ENCODE peak calls at places on chromosomes 3 and 15, in six cellular contexts. F, Y, K, A, Z and M are unnamed samples.

GRCh38 chr15:98668566-98669308 is 20.4 kb downstream of the IGF1R start:
- DNase-seq in F (no peak), Y (no peak), K (no peak), A (no peak), Z (no peak), M (no peak)

GRCh38 chr15:84955089-84955848 is 26.4 kb upstream of the PDE8A start:
- DNase-seq in F (peak), Y (peak), K (peak), A (peak), Z (peak), M (peak)

GRCh38 chr3:154290187-154290586 is 34.1 kb downstream of the DHX36 start:
- DNase-seq in F (no peak), Y (no peak), K (no peak), A (no peak), Z (no peak), M (no peak)

GRCh38 chr3:142987707-142988106 is 13.7 kb upstream of the U2SURP start:
- DNase-seq in F (no peak), Y (no peak), K (no peak), A (no peak), Z (no peak), M (no peak)

GRCh38 chr3:9884555-9885165 is 4.6 kb upstream of the CIDEC start:
- DNase-seq in F (no peak), Y (peak), K (no peak), A (no peak), Z (no peak), M (no peak)

GRCh38 chr3:5136619-5137429 is 14.7 kb downstream of the ARL8B start:
- DNase-seq in F (no peak), Y (no peak), K (no peak), A (peak), Z (no peak), M (no peak)

GRCh38 chr15:89806217-89806564 is 8.5 kb downstream of the ANPEP start:
- DNase-seq in F (no peak), Y (no peak), K (no peak), A (no peak), Z (no peak), M (no peak)

GRCh38 chr15:68337826-68338225 is 60.3 kb downstream of the FEM1B start:
- DNase-seq in F (no peak), Y (no peak), K (no peak), A (no peak), Z (no peak), M (no peak)

GRCh38 chr3:25289663-25290062 is 138.4 kb upstream of the RARB start:
- DNase-seq in F (no peak), Y (no peak), K (no peak), A (no peak), Z (no peak), M (no peak)

GRCh38 chr15:57334257-57334656 is 42.0 kb upstream of the CGNL1 start:
- DNase-seq in F (no peak), Y (peak), K (peak), A (no peak), Z (no peak), M (no peak)

GRCh38 chr3:4889896-4890295 is 89.3 kb upstream of the BHLHE40 start:
- DNase-seq in F (no peak), Y (no peak), K (no peak), A (no peak), Z (no peak), M (no peak)

GRCh38 chr15:89177116-89177515 is 44.3 kb downstream of the RLBP1 start:
- DNase-seq in F (no peak), Y (no peak), K (no peak), A (no peak), Z (no peak), M (no peak)

GRCh38 chr3:133697960-133698359 is 36.2 kb upstream of the TOPBP1 start:
- DNase-seq in F (no peak), Y (no peak), K (no peak), A (no peak), Z (no peak), M (no peak)

GRCh38 chr3:4721511-4721911 is 228.4 kb downstream of the ITPR1 start:
- DNase-seq in F (no peak), Y (peak), K (no peak), A (no peak), Z (no peak), M (no peak)

GRCh38 chr15:60801336-60801735 is 322.4 kb upstream of the ICE2 start:
- DNase-seq in F (no peak), Y (no peak), K (no peak), A (no peak), Z (no peak), M (no peak)

GRCh38 chr3:156721687-156722086 is 47.3 kb downstream of the TIPARP start:
- DNase-seq in F (no peak), Y (no peak), K (no peak), A (no peak), Z (no peak), M (no peak)

GRCh38 chr15:74873756-74874424 is 725 bp upstream of the SCAMP2 start:
- DNase-seq in F (peak), Y (no peak), K (no peak), A (no peak), Z (no peak), M (no peak)

GRCh38 chr3:157868168-157868567 is 238.1 kb downstream of the SHOX2 start:
- DNase-seq in F (no peak), Y (no peak), K (no peak), A (no peak), Z (no peak), M (no peak)

GRCh38 chr3:125231895-125232294 is 19.3 kb upstream of the SLC12A8 start:
- DNase-seq in F (no peak), Y (peak), K (no peak), A (no peak), Z (no peak), M (no peak)

GRCh38 chr15:77002954-77003912 is 8.3 kb downstream of the PSTPIP1 start:
- DNase-seq in F (peak), Y (no peak), K (peak), A (peak), Z (no peak), M (peak)

GRCh38 chr3:105837143-105837740 is 31.6 kb downstream of the CBLB start:
- DNase-seq in F (no peak), Y (no peak), K (no peak), A (no peak), Z (peak), M (no peak)

GRCh38 chr15:57377478-57377847 is 1.2 kb downstream of the CGNL1 start:
- DNase-seq in F (no peak), Y (peak), K (no peak), A (no peak), Z (no peak), M (no peak)

GRCh38 chr3:50388720-50389352 is 29.5 kb upstream of the TMEM115 start:
- DNase-seq in F (no peak), Y (no peak), K (no peak), A (no peak), Z (no peak), M (no peak)

GRCh38 chr3:100252006-100252405 is 8.8 kb upstream of the TBC1D23 start:
- DNase-seq in F (no peak), Y (no peak), K (no peak), A (no peak), Z (no peak), M (no peak)

GRCh38 chr3:69248394-69248793 is 126.0 kb upstream of the LMOD3 start:
- DNase-seq in F (peak), Y (peak), K (no peak), A (no peak), Z (no peak), M (no peak)

GRCh38 chr3:187985636-187986035 is 168.3 kb upstream of the LPP start:
- DNase-seq in F (no peak), Y (no peak), K (no peak), A (no peak), Z (no peak), M (no peak)